ENCODE peak calls at places on chromosome 21, in ten cellular contexts. J, S, G, A, E, H, L, P, C and Z are unnamed samples.

GRCh38 chr21:45973475-45974072 is 8.0 kb upstream of the COL6A1 start:
- DNase-seq in P (peak), E (peak), S (no peak), C (peak), L (peak), G (peak), H (no peak), J (no peak), A (peak), Z (no peak)

GRCh38 chr21:35611752-35612151 is 448.6 kb downstream of the SETD4 start:
- DNase-seq in G (no peak), E (no peak), J (no peak), L (no peak), P (no peak), C (no peak), A (peak), H (no peak), S (no peak), Z (no peak)

GRCh38 chr21:37562920-37563640 is 196.5 kb downstream of the DYRK1A start:
- DNase-seq in H (no peak), E (peak), A (no peak), J (no peak), L (no peak), P (no peak), S (peak), G (peak), C (peak), Z (no peak)

GRCh38 chr21:22474403-22474802 is 1476.2 kb downstream of the NCAM2 start:
- DNase-seq in P (no peak), C (no peak), L (no peak), S (no peak), G (no peak), H (no peak), J (no peak), E (no peak), A (no peak), Z (no peak)

GRCh38 chr21:35738342-35738961 is 321.9 kb downstream of the SETD4 start:
- DNase-seq in C (no peak), H (no peak), J (peak), P (peak), L (no peak), A (no peak), E (no peak), G (no peak), S (no peak), Z (no peak)

GRCh38 chr21:31670065-31670464 is 10.6 kb downstream of the SOD1 start:
- DNase-seq in E (no peak), S (no peak), C (no peak), L (no peak), G (no peak), H (no peak), J (no peak), P (no peak), A (no peak), Z (no peak)

GRCh38 chr21:21682172-21682571 is 684.0 kb downstream of the NCAM2 start:
- DNase-seq in S (no peak), G (no peak), J (peak), P (peak), E (no peak), L (no peak), H (no peak), C (no peak), A (peak), Z (no peak)

GRCh38 chr21:45309069-45309521 is 21.4 kb upstream of the POFUT2 start:
- DNase-seq in S (no peak), G (peak), E (peak), P (peak), A (peak), L (peak), J (no peak), C (peak), H (no peak), Z (no peak)

GRCh38 chr21:45848805-45849204 is 132.8 kb upstream of the COL6A1 start:
- DNase-seq in J (no peak), S (no peak), A (no peak), E (no peak), L (no peak), C (no peak), H (no peak), P (no peak), G (no peak), Z (no peak)

GRCh38 chr21:31098576-31099005 is 60.3 kb upstream of the KRTAP19-8 start:
- DNase-seq in G (peak), H (peak), L (peak), P (peak), A (peak), E (peak), S (peak), C (peak), J (peak), Z (peak)

GRCh38 chr21:45522986-45523385 is 19.3 kb downstream of the SLC19A1 start:
- DNase-seq in P (no peak), G (no peak), C (no peak), S (no peak), L (no peak), H (no peak), E (peak), A (no peak), J (no peak), Z (no peak)

GRCh38 chr21:45356653-45357435 is 48.1 kb upstream of the COL18A1 start:
- DNase-seq in L (no peak), E (no peak), P (no peak), S (no peak), H (no peak), G (no peak), C (no peak), J (no peak), A (no peak), Z (no peak)

GRCh38 chr21:31397939-31398338 is 53.9 kb upstream of the TIAM1 start:
- DNase-seq in G (no peak), J (no peak), C (no peak), H (no peak), P (no peak), A (no peak), L (no peak), S (no peak), E (no peak), Z (no peak)

GRCh38 chr21:28150778-28151177 is 841.9 kb downstream of the LTN1 start:
- DNase-seq in G (no peak), L (no peak), E (no peak), S (no peak), J (no peak), A (no peak), H (peak), C (no peak), P (no peak), Z (peak)

GRCh38 chr21:45629046-45629981 is 14.2 kb upstream of the PCBP3 start:
- DNase-seq in G (no peak), C (no peak), P (no peak), E (no peak), A (no peak), H (no peak), J (no peak), S (no peak), L (no peak), Z (no peak)

GRCh38 chr21:26769613-26770188 is 75.5 kb downstream of the ADAMTS1 start:
- DNase-seq in C (no peak), A (peak), J (no peak), G (no peak), L (no peak), P (peak), H (peak), E (no peak), S (no peak), Z (peak)

GRCh38 chr21:38735807-38736206 is 69.9 kb upstream of the ETS2 start:
- DNase-seq in A (no peak), G (no peak), L (no peak), J (no peak), H (no peak), P (no peak), E (no peak), C (no peak), S (no peak), Z (no peak)

GRCh38 chr21:15210235-15210678 is 145.5 kb upstream of the NRIP1 start:
- DNase-seq in P (no peak), L (peak), G (no peak), S (peak), C (peak), H (no peak), J (no peak), A (peak), E (peak), Z (no peak)

GRCh38 chr21:45138199-45139002 is 64.0 kb downstream of the ADARB1 start:
- DNase-seq in J (peak), S (peak), H (no peak), G (peak), E (peak), A (peak), C (peak), L (peak), P (peak), Z (no peak)

GRCh38 chr21:14755086-14755485 is 209.0 kb upstream of the SAMSN1 start:
- DNase-seq in P (no peak), S (no peak), J (no peak), C (no peak), G (no peak), L (no peak), A (no peak), E (no peak), H (no peak), Z (no peak)

GRCh38 chr21:27476696-27477095 is 509.8 kb upstream of the ADAMTS5 start:
- DNase-seq in G (no peak), A (peak), H (no peak), E (no peak), S (no peak), P (peak), C (no peak), J (no peak), L (no peak), Z (peak)

GRCh38 chr21:36699026-36699545 is at the start of gene SIM2:
- DNase-seq in S (peak), E (no peak), J (no peak), C (no peak), A (no peak), P (no peak), L (no peak), H (peak), G (no peak), Z (no peak)

GRCh38 chr21:21383126-21383525 is 384.9 kb downstream of the NCAM2 start:
- DNase-seq in C (no peak), L (no peak), P (peak), G (no peak), A (peak), S (no peak), H (no peak), E (no peak), J (no peak), Z (no peak)

GRCh38 chr21:25997788-25998611 is 172.6 kb downstream of the APP start:
- DNase-seq in G (no peak), L (no peak), S (no peak), J (no peak), A (peak), C (no peak), H (no peak), E (no peak), P (no peak), Z (no peak)

GRCh38 chr21:16945580-16945979 is 567.3 kb upstream of the CXADR start:
- DNase-seq in A (no peak), L (no peak), P (no peak), S (no peak), H (peak), C (no peak), J (no peak), E (no peak), G (no peak), Z (no peak)

GRCh38 chr21:16942703-16943102 is 570.1 kb upstream of the CXADR start:
- DNase-seq in C (no peak), S (no peak), J (no peak), A (peak), L (no peak), E (no peak), P (peak), H (no peak), G (no peak), Z (no peak)
- TF ChIP-seq CTCF in C (no peak), S (no peak), J (peak), A (peak), L (peak), E (no peak), P (peak), H (peak), G (no peak), Z (peak)

DNA sequence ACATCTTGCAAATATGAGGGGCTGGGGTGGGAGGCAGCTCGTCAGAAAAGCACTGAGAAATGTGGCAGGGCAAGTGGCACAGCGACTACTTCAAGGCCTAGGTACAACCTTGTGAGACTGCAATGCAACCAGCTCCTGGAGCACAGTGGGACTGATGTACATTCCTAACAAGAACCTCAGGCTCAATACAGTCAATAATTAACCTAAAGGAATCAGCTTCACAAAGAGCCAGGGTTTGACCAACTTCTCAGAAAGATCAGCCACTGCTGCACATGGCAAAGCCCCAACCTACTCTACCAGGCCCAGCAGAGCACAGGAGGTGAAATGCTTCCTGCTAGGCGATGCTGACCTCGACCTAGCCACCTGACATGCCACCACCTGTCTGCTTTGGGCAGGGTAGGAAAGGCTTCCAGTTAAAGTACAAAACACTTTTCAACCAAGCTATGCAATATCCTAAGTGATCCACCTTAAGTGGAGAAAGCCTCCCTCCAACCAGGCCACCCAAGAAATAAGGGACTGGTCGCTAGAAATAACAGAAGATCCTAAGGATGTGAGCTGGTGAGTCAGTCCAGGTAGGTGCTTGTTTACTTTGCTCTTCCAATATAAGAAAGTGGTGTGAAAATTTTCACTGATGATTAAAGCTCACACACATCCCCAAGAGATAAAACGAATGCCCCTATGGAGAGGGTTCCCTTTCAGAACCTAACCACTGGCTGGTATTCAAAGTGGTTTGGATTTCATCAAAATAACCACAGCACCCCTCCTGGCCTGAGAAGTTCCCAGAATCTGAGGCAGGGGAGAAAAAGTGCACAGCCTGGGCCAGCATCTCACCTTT is 2.1 kb downstream of the RIPK4 start:
- DNase-seq in G (no peak), J (no peak), L (no peak), E (no peak), P (no peak), A (no peak), S (no peak), C (no peak), H (no peak), Z (no peak)
- H3K4me3 ChIP-seq in G (no peak), J (no peak), L (no peak), E (no peak), P (no peak), A (no peak), S (no peak), C (no peak), H (peak), Z (no peak)

DNA sequence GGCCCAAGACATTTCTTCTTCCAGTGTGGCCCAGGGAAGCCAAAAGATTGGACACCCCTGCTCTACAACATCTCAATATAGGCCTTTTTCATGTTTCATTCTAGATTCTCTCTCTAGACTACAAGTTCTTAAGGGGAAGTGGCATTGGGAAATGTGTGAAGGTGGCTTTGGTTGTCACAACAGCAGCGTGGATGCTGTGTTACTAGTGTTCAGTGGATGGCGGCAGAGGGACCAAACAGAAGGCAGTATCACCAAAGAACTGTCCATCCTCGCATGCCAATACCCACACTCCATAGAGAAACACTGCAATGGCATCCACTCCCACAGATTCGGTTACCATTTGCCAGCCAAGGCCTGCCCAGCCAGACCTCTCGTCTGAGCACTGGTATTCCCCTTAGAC is 24.3 kb upstream of the IFNAR2 start:
- DNase-seq in G (peak), S (no peak), P (no peak), L (no peak), A (no peak), J (no peak), E (peak), C (no peak), H (no peak), Z (no peak)
- TF ChIP-seq CTCF in G (no peak), S (no peak), P (no peak), L (no peak), A (no peak), J (no peak), E (no peak), C (no peak), H (no peak), Z (no peak)

GRCh38 chr21:42387843-42388242 is 8.0 kb downstream of the TMPRSS3 start:
- DNase-seq in H (no peak), P (no peak), S (no peak), J (no peak), E (no peak), A (no peak), C (no peak), G (no peak), L (no peak), Z (no peak)
- H3K4me3 ChIP-seq in H (no peak), P (no peak), S (no peak), J (no peak), E (no peak), A (no peak), C (no peak), G (no peak), L (no peak), Z (no peak)

GRCh38 chr21:43760391-43760958 is 15.6 kb downstream of the CSTB start:
- DNase-seq in E (no peak), A (no peak), L (no peak), C (no peak), G (no peak), J (no peak), P (no peak), H (no peak), S (no peak), Z (no peak)
- TF ChIP-seq CTCF in E (no peak), A (no peak), L (no peak), C (no peak), G (no peak), J (no peak), P (peak), H (no peak), S (no peak), Z (no peak)

GRCh38 chr21:34180406-34180805 is 107.0 kb downstream of the MRPS6 start:
- DNase-seq in L (no peak), E (no peak), H (no peak), S (no peak), C (no peak), P (no peak), A (no peak), G (no peak), J (no peak), Z (no peak)
- H3K4me3 ChIP-seq in L (peak), E (no peak), H (no peak), S (peak), C (peak), P (no peak), A (no peak), G (no peak), J (no peak), Z (no peak)